ENCODE peak calls at places on chromosomes 3 and 15, in ten cellular contexts. One of them, this sample, is unnamed.
A peak's percentile ranks its signal among the peaks of the same experiment; 100 is the strongest.

GRCh38 chr15:92272106-92272505 is 121.6 kb upstream of the ST8SIA2 start:
- DNase-seq in astrocyte: no peak
- DNase-seq in HCT116: no peak
- DNase-seq in mammary epithelial cell: no peak
- DNase-seq in neural progenitor cell: no peak
- DNase-seq in PC-3: no peak
- DNase-seq in A549: no peak
- DNase-seq in endothelial cell of umbilical vein: no peak
- DNase-seq in SK-N-SH: no peak
- DNase-seq in IMR-90: no peak
- DNase-seq in this sample: no peak

GRCh38 chr3:71114610-71115009 is 468.9 kb downstream of the FOXP1 start:
- DNase-seq in astrocyte: no peak
- DNase-seq in HCT116: no peak
- DNase-seq in mammary epithelial cell: no peak
- DNase-seq in neural progenitor cell: no peak
- DNase-seq in PC-3: no peak
- DNase-seq in A549: no peak
- DNase-seq in endothelial cell of umbilical vein: no peak
- DNase-seq in SK-N-SH: no peak
- DNase-seq in IMR-90: no peak
- DNase-seq in this sample: no peak

GRCh38 chr15:89912145-89912673 is 543 bp downstream of the ARPIN start:
- DNase-seq in astrocyte: no peak
- DNase-seq in HCT116: no peak
- DNase-seq in mammary epithelial cell: no peak
- DNase-seq in neural progenitor cell: peak; percentile 58
- DNase-seq in PC-3: peak; percentile 35
- DNase-seq in A549: peak; percentile 58
- DNase-seq in endothelial cell of umbilical vein: peak; percentile 33
- DNase-seq in SK-N-SH: peak; percentile 76
- DNase-seq in IMR-90: no peak
- DNase-seq in this sample: peak; percentile 51

GRCh38 chr3:11530153-11530721 is 113.5 kb downstream of the VGLL4 start:
- DNase-seq in astrocyte: peak; percentile 99
- DNase-seq in HCT116: no peak
- DNase-seq in mammary epithelial cell: peak; percentile 99
- DNase-seq in neural progenitor cell: peak; percentile 51
- DNase-seq in PC-3: no peak
- DNase-seq in A549: no peak
- DNase-seq in endothelial cell of umbilical vein: no peak
- DNase-seq in SK-N-SH: no peak
- DNase-seq in IMR-90: peak; percentile 98
- DNase-seq in this sample: peak; percentile 70

GRCh38 chr3:191220908-191221307 is 21.9 kb downstream of the OSTN start:
- DNase-seq in astrocyte: no peak
- DNase-seq in HCT116: peak; percentile 12
- DNase-seq in mammary epithelial cell: peak; percentile 7
- DNase-seq in neural progenitor cell: peak; percentile 19
- DNase-seq in PC-3: peak; percentile 45
- DNase-seq in A549: no peak
- DNase-seq in endothelial cell of umbilical vein: no peak
- DNase-seq in SK-N-SH: no peak
- DNase-seq in IMR-90: no peak
- DNase-seq in this sample: no peak

GRCh38 chr15:79310612-79310984 is 314 bp upstream of the TMED3 start:
- DNase-seq in astrocyte: peak; percentile 18
- DNase-seq in HCT116: no peak
- DNase-seq in mammary epithelial cell: peak; percentile 30
- DNase-seq in neural progenitor cell: no peak
- DNase-seq in PC-3: peak; percentile 34
- DNase-seq in A549: no peak
- DNase-seq in endothelial cell of umbilical vein: no peak
- DNase-seq in SK-N-SH: no peak
- DNase-seq in IMR-90: peak; percentile 21
- DNase-seq in this sample: no peak

GRCh38 chr15:66722757-66723540 is 20.9 kb downstream of the SMAD6 start:
- DNase-seq in astrocyte: no peak
- DNase-seq in HCT116: no peak
- DNase-seq in mammary epithelial cell: no peak
- DNase-seq in neural progenitor cell: no peak
- DNase-seq in PC-3: no peak
- DNase-seq in A549: no peak
- DNase-seq in endothelial cell of umbilical vein: no peak
- DNase-seq in SK-N-SH: no peak
- DNase-seq in IMR-90: no peak
- DNase-seq in this sample: no peak

GRCh38 chr3:55873523-55874254 is 386.6 kb upstream of the WNT5A start:
- DNase-seq in astrocyte: peak; percentile 27
- DNase-seq in HCT116: no peak
- DNase-seq in mammary epithelial cell: no peak
- DNase-seq in neural progenitor cell: no peak
- DNase-seq in PC-3: peak; percentile 91
- DNase-seq in A549: no peak
- DNase-seq in endothelial cell of umbilical vein: no peak
- DNase-seq in SK-N-SH: no peak
- DNase-seq in IMR-90: peak; percentile 74
- DNase-seq in this sample: no peak

DNA sequence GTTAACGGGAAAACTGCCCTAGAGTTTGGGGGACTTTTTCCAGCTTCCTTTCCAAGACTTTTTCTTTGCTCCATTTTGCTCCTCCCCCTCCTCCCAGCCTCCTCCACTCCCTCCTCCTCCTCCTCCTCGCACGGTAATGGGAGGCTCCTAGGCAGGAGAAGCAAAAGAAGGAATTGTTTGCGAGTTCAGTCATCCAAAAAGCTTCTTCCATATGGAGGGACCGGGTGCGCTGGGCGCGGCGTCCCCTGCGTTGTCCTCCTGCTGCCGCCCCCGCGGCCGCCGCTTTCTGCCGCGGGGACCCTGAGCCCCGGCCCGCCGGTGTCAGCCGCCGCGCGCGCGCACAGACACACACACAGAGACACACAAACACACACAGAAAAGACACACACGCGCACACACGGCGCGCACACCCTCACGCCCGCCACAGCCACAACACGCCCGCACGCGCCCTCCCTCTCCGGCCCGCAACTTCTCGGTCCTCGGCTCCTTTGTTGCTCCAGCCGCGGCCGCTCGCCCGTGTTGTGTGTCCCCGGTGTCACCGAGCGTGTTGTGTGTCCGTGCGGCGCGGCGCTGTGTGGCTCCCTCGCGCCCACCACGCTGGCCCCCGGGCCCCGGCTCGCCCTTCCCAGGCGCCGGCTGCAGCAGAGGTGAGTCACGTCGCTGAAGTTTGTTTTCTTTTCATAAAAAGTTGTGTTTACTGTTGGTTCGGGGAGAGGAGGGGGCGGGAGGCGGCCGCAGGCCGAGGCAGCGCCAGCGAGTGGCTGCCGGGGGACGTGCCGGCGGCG is at the start of gene BOC:
- DNase-seq in astrocyte: peak; percentile 73
- DNase-seq in HCT116: no peak
- DNase-seq in mammary epithelial cell: peak; percentile 57
- DNase-seq in neural progenitor cell: peak; percentile 77
- DNase-seq in PC-3: peak; percentile 69
- DNase-seq in A549: peak; percentile 45
- DNase-seq in endothelial cell of umbilical vein: peak; percentile 10
- DNase-seq in SK-N-SH: peak; percentile 76
- DNase-seq in IMR-90: peak; percentile 68
- DNase-seq in this sample: peak; percentile 71
- H3K4me3 ChIP-seq in astrocyte: peak within 1 kb of the TSS; percentile 76
- H3K4me3 ChIP-seq in HCT116: peak within 1 kb of the TSS; percentile 58
- H3K4me3 ChIP-seq in mammary epithelial cell: peak within 1 kb of the TSS; percentile 80
- H3K4me3 ChIP-seq in neural progenitor cell: peak within 1 kb of the TSS; percentile 93
- H3K4me3 ChIP-seq in PC-3: peak within 1 kb of the TSS; percentile 86
- H3K4me3 ChIP-seq in A549: peak within 1 kb of the TSS; percentile 66
- H3K4me3 ChIP-seq in endothelial cell of umbilical vein: peak within 1 kb of the TSS; percentile 53
- H3K4me3 ChIP-seq in SK-N-SH: peak within 1 kb of the TSS; percentile 75
- H3K4me3 ChIP-seq in IMR-90: peak within 1 kb of the TSS; percentile 76
- H3K4me3 ChIP-seq in this sample: peak within 1 kb of the TSS; percentile 90

GRCh38 chr15:51756482-51756881 is 5.1 kb downstream of the TMOD2 start:
- DNase-seq in astrocyte: no peak
- DNase-seq in HCT116: no peak
- DNase-seq in mammary epithelial cell: no peak
- DNase-seq in neural progenitor cell: no peak
- DNase-seq in PC-3: no peak
- DNase-seq in A549: no peak
- DNase-seq in endothelial cell of umbilical vein: no peak
- DNase-seq in SK-N-SH: no peak
- DNase-seq in IMR-90: no peak
- DNase-seq in this sample: no peak

GRCh38 chr15:51758645-51759044 is 7.2 kb downstream of the TMOD2 start:
- DNase-seq in astrocyte: peak; percentile 49
- DNase-seq in HCT116: no peak
- DNase-seq in mammary epithelial cell: peak; percentile 42
- DNase-seq in neural progenitor cell: no peak
- DNase-seq in PC-3: no peak
- DNase-seq in A549: no peak
- DNase-seq in endothelial cell of umbilical vein: no peak
- DNase-seq in SK-N-SH: peak; percentile 70
- DNase-seq in IMR-90: peak; percentile 89
- DNase-seq in this sample: peak; percentile 55

GRCh38 chr15:51755790-51756189 is 4.4 kb downstream of the TMOD2 start:
- DNase-seq in astrocyte: no peak
- DNase-seq in HCT116: no peak
- DNase-seq in mammary epithelial cell: no peak
- DNase-seq in neural progenitor cell: no peak
- DNase-seq in PC-3: no peak
- DNase-seq in A549: no peak
- DNase-seq in endothelial cell of umbilical vein: no peak
- DNase-seq in SK-N-SH: no peak
- DNase-seq in IMR-90: no peak
- DNase-seq in this sample: no peak

GRCh38 chr15:51759557-51760070 is 8.2 kb downstream of the TMOD2 start:
- DNase-seq in astrocyte: peak; percentile 93
- DNase-seq in HCT116: no peak
- DNase-seq in mammary epithelial cell: peak; percentile 59
- DNase-seq in neural progenitor cell: peak; percentile 27
- DNase-seq in PC-3: no peak
- DNase-seq in A549: no peak
- DNase-seq in endothelial cell of umbilical vein: no peak
- DNase-seq in SK-N-SH: no peak
- DNase-seq in IMR-90: peak; percentile 97
- DNase-seq in this sample: peak; percentile 43

GRCh38 chr15:51757463-51757862 is 6.1 kb downstream of the TMOD2 start:
- DNase-seq in astrocyte: no peak
- DNase-seq in HCT116: no peak
- DNase-seq in mammary epithelial cell: no peak
- DNase-seq in neural progenitor cell: no peak
- DNase-seq in PC-3: no peak
- DNase-seq in A549: no peak
- DNase-seq in endothelial cell of umbilical vein: no peak
- DNase-seq in SK-N-SH: no peak
- DNase-seq in IMR-90: no peak
- DNase-seq in this sample: no peak
- TF ChIP-seq CTCF in astrocyte: no peak
- TF ChIP-seq CTCF in HCT116: no peak
- TF ChIP-seq CTCF in mammary epithelial cell: no peak
- TF ChIP-seq CTCF in neural progenitor cell: no peak
- TF ChIP-seq CTCF in PC-3: no peak
- TF ChIP-seq CTCF in A549: no peak
- TF ChIP-seq CTCF in endothelial cell of umbilical vein: no peak
- TF ChIP-seq CTCF in SK-N-SH: no peak
- TF ChIP-seq CTCF in IMR-90: no peak
- TF ChIP-seq CTCF in this sample: no peak

DNA sequence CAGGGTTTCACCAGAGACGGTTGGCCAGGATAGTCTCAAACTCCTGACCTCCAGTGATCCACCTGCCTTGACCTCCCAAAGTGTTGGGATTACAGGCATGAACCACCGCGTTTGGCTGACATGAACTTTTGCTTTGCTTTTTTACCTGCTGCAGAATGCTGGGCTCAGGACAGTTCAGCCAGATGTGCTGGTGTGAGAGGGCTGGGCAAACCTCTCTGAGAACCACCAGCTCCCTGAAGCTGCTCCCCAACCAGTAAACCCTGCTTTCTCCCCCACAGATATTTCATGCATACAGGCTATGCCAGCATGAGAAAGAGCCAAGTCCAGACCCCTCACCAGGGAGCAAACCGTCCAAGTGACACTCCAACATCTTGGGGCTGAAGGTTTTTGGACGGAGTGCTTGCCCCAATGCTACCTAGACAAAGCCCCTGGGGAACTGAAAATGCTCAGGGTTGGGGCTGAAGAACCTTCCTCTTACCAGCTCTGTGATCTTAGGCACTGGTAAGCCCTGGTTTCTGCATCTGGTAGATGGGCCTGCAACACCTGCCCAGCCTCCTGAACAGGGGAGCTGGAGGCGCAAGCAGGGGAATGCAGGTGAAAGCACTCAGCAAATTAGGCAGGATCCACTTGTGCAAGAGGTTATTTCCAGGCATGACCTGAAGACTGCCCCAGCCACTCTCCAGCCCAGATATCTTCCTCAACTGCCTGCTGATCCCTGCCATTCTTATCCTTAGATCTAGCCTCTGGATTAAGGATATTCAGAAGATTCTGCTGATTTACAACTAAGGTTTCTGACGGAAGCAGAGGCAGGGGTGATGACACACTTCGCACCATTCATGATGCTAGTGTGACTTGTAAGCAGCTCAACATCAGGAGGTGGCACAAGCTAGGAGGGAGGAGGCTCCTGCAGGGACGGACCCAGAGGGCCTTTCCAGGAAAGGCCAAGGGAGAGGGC is 78.8 kb downstream of the TLE3 start:
- DNase-seq in astrocyte: no peak
- DNase-seq in HCT116: no peak
- DNase-seq in mammary epithelial cell: no peak
- DNase-seq in neural progenitor cell: no peak
- DNase-seq in PC-3: no peak
- DNase-seq in A549: no peak
- DNase-seq in endothelial cell of umbilical vein: no peak
- DNase-seq in SK-N-SH: no peak
- DNase-seq in IMR-90: no peak
- DNase-seq in this sample: no peak
- H3K4me2 ChIP-seq in astrocyte: no peak overlapping the region
- H3K4me2 ChIP-seq in HCT116: no peak overlapping the region
- H3K4me2 ChIP-seq in mammary epithelial cell: no peak overlapping the region
- H3K4me2 ChIP-seq in neural progenitor cell: no peak overlapping the region
- H3K4me2 ChIP-seq in PC-3: no peak overlapping the region
- H3K4me2 ChIP-seq in A549: no peak overlapping the region
- H3K4me2 ChIP-seq in endothelial cell of umbilical vein: no peak overlapping the region
- H3K4me2 ChIP-seq in SK-N-SH: no peak overlapping the region
- H3K4me2 ChIP-seq in IMR-90: no peak overlapping the region
- H3K4me2 ChIP-seq in this sample: no peak overlapping the region

DNA sequence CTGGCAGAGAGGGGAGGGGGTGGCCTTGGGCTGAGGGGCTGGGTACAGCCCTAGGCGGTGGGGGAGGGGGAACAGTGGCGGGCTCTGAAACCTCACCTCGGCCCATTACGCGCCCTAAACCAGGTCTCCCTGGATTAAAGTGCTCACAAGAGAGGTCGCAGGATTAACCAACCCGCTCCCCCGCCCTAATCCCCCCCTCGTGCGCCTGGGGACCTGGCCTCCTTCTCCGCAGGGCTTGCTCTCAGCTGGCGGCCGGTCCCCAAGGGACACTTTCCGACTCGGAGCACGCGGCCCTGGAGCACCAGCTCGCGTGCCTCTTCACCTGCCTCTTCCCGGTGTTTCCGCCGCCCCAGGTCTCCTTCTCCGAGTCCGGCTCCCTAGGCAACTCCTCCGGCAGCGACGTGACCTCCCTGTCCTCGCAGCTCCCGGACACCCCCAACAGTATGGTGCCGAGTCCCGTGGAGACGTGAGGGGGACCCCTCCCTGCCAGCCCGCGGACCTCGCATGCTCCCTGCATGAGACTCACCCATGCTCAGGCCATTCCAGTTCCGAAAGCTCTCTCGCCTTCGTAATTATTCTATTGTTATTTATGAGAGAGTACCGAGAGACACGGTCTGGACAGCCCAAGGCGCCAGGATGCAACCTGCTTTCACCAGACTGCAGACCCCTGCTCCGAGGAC is 4.9 kb downstream of the ISL2 start:
- DNase-seq in astrocyte: no peak
- DNase-seq in HCT116: no peak
- DNase-seq in mammary epithelial cell: no peak
- DNase-seq in neural progenitor cell: peak; percentile 57
- DNase-seq in PC-3: no peak
- DNase-seq in A549: no peak
- DNase-seq in endothelial cell of umbilical vein: no peak
- DNase-seq in SK-N-SH: peak; percentile 19
- DNase-seq in IMR-90: no peak
- DNase-seq in this sample: no peak
- H3K4me3 ChIP-seq in astrocyte: no peak overlapping the region
- H3K4me3 ChIP-seq in HCT116: no peak overlapping the region
- H3K4me3 ChIP-seq in mammary epithelial cell: peak overlapping the region; percentile 4
- H3K4me3 ChIP-seq in neural progenitor cell: peak overlapping the region; percentile 31
- H3K4me3 ChIP-seq in PC-3: no peak overlapping the region
- H3K4me3 ChIP-seq in A549: no peak overlapping the region
- H3K4me3 ChIP-seq in endothelial cell of umbilical vein: no peak overlapping the region
- H3K4me3 ChIP-seq in SK-N-SH: no peak overlapping the region
- H3K4me3 ChIP-seq in IMR-90: no peak overlapping the region
- H3K4me3 ChIP-seq in this sample: no peak overlapping the region

This sample was measured in hepatocyte.